ENCODE peak calls at places on chromosome 12, in four cellular contexts. H is H9, I is nephron progenitor cell, B is kidney tubule cell. Z is an unnamed sample.

GRCh38 chr12:98403385-98403784 is 112.0 kb upstream of the TMPO start:
- DNase-seq in B (peak; percentile 30), I (no peak), H (no peak), Z (no peak)

GRCh38 chr12:132188451-132189298 is 44.4 kb downstream of the NOC4L start:
- DNase-seq in B (no peak), I (no peak), H (no peak), Z (no peak)

GRCh38 chr12:116002890-116003536 is 274.5 kb downstream of the MED13L start:
- DNase-seq in I (no peak), B (no peak), H (no peak), Z (no peak)

GRCh38 chr12:47361389-47362031 is 281.8 kb upstream of the AMIGO2 start:
- DNase-seq in H (peak; percentile 39), I (no peak), B (no peak), Z (no peak)

GRCh38 chr12:90854136-90854689 is 100.8 kb downstream of the CCER1 start:
- DNase-seq in B (peak; percentile 37), I (peak; percentile 27), H (no peak), Z (no peak)

GRCh38 chr12:116497051-116497529 is 62.1 kb upstream of the MAP1LC3B2 start:
- DNase-seq in I (no peak), B (no peak), H (no peak), Z (no peak)

GRCh38 chr12:121240484-121241202 is 30.7 kb downstream of the P2RX4 start:
- DNase-seq in H (peak; percentile 69), I (peak; percentile 45), B (no peak), Z (peak; percentile 84)

GRCh38 chr12:68331869-68332725 is at the start of gene MDM1:
- DNase-seq in H (peak; percentile 99), I (peak; percentile 100), B (peak; percentile 98), Z (peak; percentile 96)

GRCh38 chr12:120774169-120774916 is 48.7 kb downstream of the ACADS start:
- DNase-seq in B (no peak), I (no peak), H (no peak), Z (no peak)

GRCh38 chr12:15910864-15911696 is at the start of gene DERA:
- DNase-seq in B (peak; percentile 88), I (peak; percentile 88), H (peak; percentile 89), Z (peak; percentile 54)

GRCh38 chr12:56574210-56574609 is 52.6 kb downstream of the RBMS2 start:
- DNase-seq in H (no peak), B (no peak), I (no peak), Z (no peak)

GRCh38 chr12:121932914-121933521 is 14.6 kb downstream of the CFAP251 start:
- DNase-seq in H (no peak), I (no peak), B (no peak), Z (no peak)

GRCh38 chr12:48795550-48796455 is 6.9 kb upstream of the ADCY6 start:
- DNase-seq in H (peak; percentile 91), I (peak; percentile 77), B (peak; percentile 79), Z (peak; percentile 37)

GRCh38 chr12:124737040-124737419 is 126.6 kb downstream of the SCARB1 start:
- DNase-seq in B (peak; percentile 70), I (no peak), H (no peak), Z (no peak)

GRCh38 chr12:128767518-128767917 is 56.2 kb downstream of the SLC15A4 start:
- DNase-seq in I (no peak), B (no peak), H (no peak), Z (no peak)

GRCh38 chr12:79407671-79408622 is 282.8 kb downstream of the PAWR start:
- DNase-seq in B (peak; percentile 83), H (peak; percentile 73), I (peak; percentile 43), Z (no peak)

GRCh38 chr12:64256166-64256800 is 34.2 kb upstream of the KICS2 start:
- DNase-seq in B (peak; percentile 59), H (no peak), I (peak; percentile 22), Z (no peak)

GRCh38 chr12:31231611-31232360 is 94.2 kb downstream of the SINHCAF start:
- DNase-seq in H (no peak), B (peak; percentile 25), I (no peak), Z (no peak)

GRCh38 chr12:57603758-57604453 is 718 bp upstream of the DTX3 start:
- DNase-seq in B (peak; percentile 25), I (no peak), H (peak; percentile 76), Z (no peak)

GRCh38 chr12:26119391-26119981 is 5.4 kb downstream of the BHLHE41 start:
- DNase-seq in H (no peak), I (no peak), B (peak; percentile 70), Z (no peak)

GRCh38 chr12:99768758-99769157 is 121.2 kb downstream of the GARIN6 start:
- DNase-seq in H (no peak), B (no peak), I (no peak), Z (no peak)

Z was measured in stimulated activated naive CD4-positive, alpha-beta T cell treated with Interleukin-2 at 50 U/mL for 16 hours.